ENCODE peak calls at places on chromosomes 11 and 22, in eight cellular contexts. S is HAP-1; V is stimulated activated CD4-positive, alpha-beta T cell treated with anti-CD3 and anti-CD28 coated beads, Interleukin-15, amount 100 ng/mL, for 1 hour; J is NCI-H2081; A is neural crest cell; B is H4; U is naive thymus-derived CD8-positive, alpha-beta T cell; Y is mesenteric fat pad. L is an unnamed sample.
A peak's percentile ranks its signal among the peaks of the same experiment; 100 is the strongest.

GRCh38 chr11:128905345-128906184 is 14.4 kb downstream of the KCNJ5 start:
- DNase-seq in Y (no peak), U (peak; percentile 48), V (no peak), S (peak; percentile 54), A (no peak), J (peak; percentile 76), B (peak; percentile 63), L (no peak)

GRCh38 chr22:39920134-39920743 is 19.4 kb downstream of the GRAP2 start:
- DNase-seq in Y (no peak), J (no peak), A (no peak), S (no peak), V (peak; percentile 34), U (no peak), B (no peak), L (no peak)

GRCh38 chr11:44945639-44946038 is 5.0 kb downstream of the TP53I11 start:
- DNase-seq in V (no peak), J (no peak), U (no peak), A (no peak), B (no peak), Y (no peak), S (no peak), L (no peak)

GRCh38 chr11:1943977-1944376 is 3.2 kb upstream of the MRPL23 start:
- DNase-seq in S (no peak), B (peak; percentile 51), J (no peak), A (peak; percentile 1), Y (no peak), V (no peak), U (no peak), L (no peak)

GRCh38 chr11:6609502-6610015 is 2.5 kb downstream of the TAF10 start:
- DNase-seq in A (no peak), V (no peak), Y (peak; percentile 85), S (no peak), U (no peak), B (no peak), J (no peak), L (no peak)

GRCh38 chr22:45235851-45236342 is 4.8 kb downstream of the KIAA0930 start:
- DNase-seq in B (no peak), Y (no peak), V (no peak), J (peak; percentile 54), U (no peak), A (no peak), S (no peak), L (no peak)

GRCh38 chr22:45710469-45710868 is 38.8 kb downstream of the ATXN10 start:
- DNase-seq in A (no peak), B (no peak), V (no peak), S (no peak), U (no peak), J (no peak), Y (no peak), L (no peak)

GRCh38 chr11:9651481-9651880 is 12.4 kb upstream of the SWAP70 start:
- DNase-seq in V (no peak), J (no peak), A (no peak), U (no peak), S (no peak), Y (no peak), B (no peak), L (no peak)

GRCh38 chr22:37428649-37429586 is 1.6 kb upstream of the ELFN2 start:
- DNase-seq in V (peak; percentile 21), A (peak; percentile 73), S (peak; percentile 51), J (peak; percentile 23), Y (no peak), U (peak; percentile 66), B (no peak), L (no peak)

GRCh38 chr22:38947321-38948112 is 9.9 kb upstream of the APOBEC3A start:
- DNase-seq in B (no peak), Y (no peak), S (no peak), U (no peak), J (no peak), V (no peak), A (no peak), L (no peak)

GRCh38 chr11:126415128-126415527 is 59.6 kb downstream of the ST3GAL4 start:
- DNase-seq in Y (no peak), U (no peak), A (no peak), J (no peak), B (no peak), S (no peak), V (no peak), L (peak; percentile 61)

GRCh38 chr11:67400251-67400941 is 1.3 kb downstream of the PPP1CA start:
- DNase-seq in Y (no peak), A (no peak), S (peak; percentile 64), V (no peak), U (no peak), J (no peak), B (no peak), L (no peak)

GRCh38 chr11:107898270-107898669 is 30.0 kb upstream of the RAB39A start:
- DNase-seq in J (no peak), U (no peak), Y (no peak), A (no peak), B (peak; percentile 43), S (peak; percentile 50), V (no peak), L (no peak)

GRCh38 chr11:33389635-33390034 is 132.5 kb downstream of the HIPK3 start:
- DNase-seq in U (no peak), S (no peak), A (no peak), J (no peak), B (no peak), Y (no peak), V (no peak), L (no peak)

GRCh38 chr22:39932918-39933649 is 27.1 kb upstream of the TMA7B start:
- DNase-seq in Y (no peak), U (peak; percentile 75), A (peak; percentile 21), J (no peak), B (peak; percentile 38), V (no peak), S (no peak), L (no peak)

GRCh38 chr22:48972979-48973693 is 854.5 kb downstream of the BRD1 start:
- DNase-seq in J (no peak), V (no peak), Y (peak; percentile 74), S (no peak), A (no peak), U (no peak), B (no peak), L (no peak)

GRCh38 chr11:125376117-125376516 is 119.9 kb downstream of the FEZ1 start:
- DNase-seq in S (no peak), Y (no peak), J (peak; percentile 6), B (no peak), U (no peak), A (no peak), V (no peak), L (peak; percentile 58)